ENCODE peak calls at places on chromosomes 13 and 19, in six cellular contexts. N is HepG2, B is GM12878, E is SK-N-SH, O is HCT116, W is H1. A is an unnamed sample.

GRCh38 chr19:54430306-54431254 is 15.3 kb downstream of the TTYH1 start:
- DNase-seq in N (no peak), W (peak), O (peak), B (no peak), E (peak), A (no peak)

GRCh38 chr13:112251930-112252585 is 124.1 kb upstream of the SPACA7 start:
- DNase-seq in B (no peak), W (peak), E (no peak), O (no peak), N (no peak), A (no peak)

GRCh38 chr19:18594824-18595373 is 6.3 kb downstream of the REX1BD start:
- DNase-seq in E (peak), W (peak), O (no peak), N (no peak), B (no peak), A (no peak)

GRCh38 chr19:17803264-17803896 is 8.4 kb downstream of the B3GNT3 start:
- DNase-seq in B (no peak), N (no peak), O (no peak), W (no peak), E (no peak), A (no peak)

GRCh38 chr13:48334534-48335127 is 31.1 kb downstream of the RB1 start:
- DNase-seq in E (peak), B (peak), W (no peak), O (peak), N (peak), A (no peak)

GRCh38 chr19:10335149-10336053 is 2.1 kb upstream of the RAVER1 start:
- DNase-seq in E (no peak), N (no peak), B (no peak), W (peak), O (no peak), A (no peak)

GRCh38 chr19:51751655-51752054 is at the start of gene FPR1:
- DNase-seq in E (no peak), B (no peak), W (no peak), N (no peak), O (peak), A (no peak)

GRCh38 chr13:30388401-30389283 is 33.7 kb upstream of the UBE2L5 start:
- DNase-seq in N (no peak), W (no peak), B (no peak), O (no peak), E (no peak), A (no peak)

GRCh38 chr19:4368128-4368820 is 24.9 kb downstream of the MPND start:
- DNase-seq in W (peak), N (no peak), O (no peak), E (no peak), B (no peak), A (no peak)

GRCh38 chr19:871446-872265 is 12.2 kb downstream of the CFD start:
- DNase-seq in O (no peak), E (peak), B (no peak), W (peak), N (peak), A (no peak)

GRCh38 chr19:15779756-15780476 is 7.5 kb upstream of the OR10H5 start:
- DNase-seq in E (no peak), B (no peak), O (no peak), N (peak), W (no peak), A (peak)

GRCh38 chr13:86601351-86601750 is 802.1 kb upstream of the SLITRK6 start:
- DNase-seq in B (no peak), O (no peak), W (no peak), N (no peak), E (no peak), A (no peak)

GRCh38 chr13:37944476-37945442 is 75.2 kb upstream of the TRPC4 start:
- DNase-seq in O (no peak), B (no peak), W (no peak), E (no peak), N (no peak), A (no peak)

DNA sequence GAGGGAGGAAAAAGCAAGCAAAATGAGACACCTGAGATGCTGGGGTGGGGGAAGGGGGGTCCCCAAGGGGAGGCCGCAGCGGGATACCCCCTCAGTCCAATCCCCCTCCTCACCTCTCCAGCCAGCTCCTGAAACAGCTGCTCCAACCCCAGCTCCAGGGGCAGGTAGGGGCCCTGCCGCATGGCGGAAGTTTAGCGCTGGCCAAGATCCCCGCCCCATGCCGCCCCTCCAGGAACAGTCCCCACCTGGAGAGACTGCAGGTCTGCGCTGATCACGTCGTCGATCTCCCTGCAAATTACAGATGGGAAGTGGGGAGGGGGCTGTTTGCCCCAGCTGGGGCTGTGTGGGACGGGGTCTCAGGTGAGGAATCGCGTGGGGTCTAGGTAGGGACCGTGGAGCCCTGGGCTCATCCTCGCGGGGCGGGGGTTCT is 9.0 kb downstream of the CAPN12 start:
- DNase-seq in O (no peak), N (no peak), W (peak), E (peak), B (no peak), A (no peak)
- H3K9ac ChIP-seq in O (peak), N (no peak), W (no peak), E (no peak), B (peak), A (peak)

DNA sequence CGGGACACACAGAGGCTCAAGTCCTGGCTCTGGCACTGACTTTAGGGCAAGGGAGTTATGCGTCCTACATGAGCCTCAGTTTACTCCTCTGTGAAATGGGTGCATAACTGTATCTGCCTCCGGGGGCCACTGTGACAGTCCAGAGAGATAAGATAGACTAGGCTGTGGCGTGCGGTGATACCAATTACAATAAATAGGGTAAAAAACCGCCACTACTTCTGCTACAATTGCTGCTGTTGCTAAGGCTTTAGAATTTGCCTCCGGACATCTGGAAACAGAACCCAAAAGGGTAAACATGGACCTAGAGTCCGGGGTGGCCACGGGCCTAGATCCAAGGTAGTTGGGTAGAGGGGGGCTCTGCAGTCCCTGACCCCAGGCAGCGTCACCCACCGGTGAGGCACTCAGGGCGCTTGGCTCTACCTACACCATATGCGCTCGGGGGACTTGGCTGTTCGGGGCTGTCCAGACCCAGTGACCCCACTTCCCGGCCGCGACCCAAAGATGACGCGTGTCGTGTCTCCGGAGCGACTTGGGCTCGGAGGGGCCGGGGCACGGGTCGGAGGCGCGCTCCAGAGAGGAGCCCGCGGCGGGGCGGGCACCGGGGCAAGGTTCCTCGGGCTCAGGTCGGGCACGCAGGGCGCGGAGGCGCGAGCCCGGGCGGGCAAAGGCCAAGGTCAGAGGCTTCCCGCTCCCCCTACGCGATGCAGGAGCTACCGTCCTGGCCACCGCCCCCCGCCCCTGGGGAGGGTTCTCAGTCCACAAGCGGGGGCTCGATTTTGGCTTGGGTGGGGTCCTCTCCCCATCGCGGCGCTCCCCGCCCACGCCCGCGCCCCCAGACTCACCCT is 1.0 kb downstream of the INSR start:
- DNase-seq in E (peak), B (no peak), W (peak), N (peak), O (no peak), A (no peak)
- TF ChIP-seq YY1 in E (no peak), B (peak), W (no peak), N (no peak), O (no peak), A (no peak)

GRCh38 chr19:2600914-2601870 is 101.3 kb downstream of the GNG7 start:
- DNase-seq in O (no peak), N (no peak), E (no peak), W (no peak), B (no peak), A (no peak)

GRCh38 chr19:2607712-2608601 is 94.5 kb downstream of the GNG7 start:
- DNase-seq in B (peak), O (no peak), N (no peak), W (no peak), E (no peak), A (no peak)

GRCh38 chr19:2604747-2605329 is 97.7 kb downstream of the GNG7 start:
- DNase-seq in W (no peak), E (no peak), N (no peak), B (no peak), O (no peak), A (no peak)

GRCh38 chr19:2603320-2603719 is 99.2 kb downstream of the GNG7 start:
- DNase-seq in O (no peak), E (no peak), W (no peak), N (no peak), B (no peak), A (peak)

GRCh38 chr19:2602391-2603181 is 99.9 kb downstream of the GNG7 start:
- DNase-seq in W (peak), B (no peak), E (peak), N (no peak), O (no peak), A (peak)
- H3K9ac ChIP-seq in W (no peak), B (no peak), E (peak), N (no peak), O (no peak), A (peak)

DNA sequence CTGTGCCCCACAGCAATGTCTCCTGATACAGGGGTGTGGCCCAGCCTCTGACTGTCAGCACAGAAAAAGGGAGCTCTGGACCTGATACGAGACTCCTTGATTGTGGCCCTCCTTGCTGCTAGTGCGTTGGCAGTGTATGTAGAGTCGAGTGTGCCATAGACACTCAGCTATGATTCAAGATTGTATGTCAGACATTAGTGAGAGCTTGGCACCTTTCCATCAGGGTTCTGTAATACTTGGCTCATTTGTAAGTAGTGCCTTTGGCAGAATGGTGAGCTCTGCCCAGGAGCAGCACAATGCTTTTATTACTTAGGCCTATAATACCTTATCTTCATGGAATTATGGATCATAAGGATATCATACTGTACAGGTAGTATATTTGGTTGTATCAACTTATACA is 83.4 kb downstream of the ATP8A2 start:
- DNase-seq in N (no peak), B (no peak), O (no peak), W (no peak), E (no peak), A (no peak)
- TF ChIP-seq YY1 in N (no peak), B (no peak), O (no peak), W (no peak), E (no peak), A (no peak)

GRCh38 chr19:35712910-35713845 is 4.6 kb upstream of the KMT2B start:
- DNase-seq in N (no peak), W (peak), E (no peak), B (peak), O (no peak), A (no peak)
- H3K9ac ChIP-seq in N (no peak), W (no peak), E (no peak), B (peak), O (no peak), A (no peak)

DNA sequence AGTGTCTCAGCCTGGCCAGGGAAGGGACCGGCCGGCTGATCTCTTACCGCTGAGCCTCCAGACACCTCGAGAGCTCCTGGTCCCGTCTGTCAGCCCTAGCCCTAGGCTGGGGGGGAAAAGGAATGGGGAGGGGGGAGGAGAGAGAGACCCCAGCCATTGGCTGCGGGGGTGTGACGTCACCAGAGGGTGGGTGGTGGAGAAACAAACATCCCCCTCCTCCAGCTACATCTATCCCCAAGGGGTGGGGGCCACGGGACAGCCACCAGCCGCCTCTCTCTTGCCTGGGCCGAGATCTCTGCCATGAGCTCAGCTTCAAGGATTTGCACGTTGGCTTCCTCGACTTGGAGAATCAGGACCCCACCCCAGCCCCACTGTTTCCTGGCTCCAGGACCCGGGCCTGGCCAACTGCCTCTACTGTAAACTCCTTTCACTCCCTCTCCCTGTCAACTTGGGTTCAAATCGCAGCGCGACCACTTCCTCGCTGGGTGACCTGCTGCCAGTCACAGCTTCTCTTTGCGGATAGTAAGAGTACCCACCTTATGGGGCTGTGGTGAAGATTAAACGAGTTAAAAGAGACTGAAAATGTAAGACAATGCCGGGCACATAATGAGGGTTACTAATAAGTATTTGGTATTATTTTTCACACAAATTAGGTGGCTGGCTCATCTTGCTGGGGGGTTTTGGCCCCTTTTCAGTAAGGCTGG is at the start of gene PRX:
- DNase-seq in O (no peak), N (no peak), E (peak), W (peak), B (no peak), A (no peak)
- TF ChIP-seq YY1 in O (no peak), N (no peak), E (no peak), W (no peak), B (no peak), A (no peak)

GRCh38 chr19:19595171-19595701 is 23.3 kb downstream of the PBX4 start:
- DNase-seq in O (no peak), N (no peak), E (peak), W (no peak), B (no peak), A (no peak)
- H3K9ac ChIP-seq in O (no peak), N (no peak), E (no peak), W (no peak), B (no peak), A (no peak)

GRCh38 chr19:55486043-55486970 is 1.3 kb downstream of the NAT14 start:
- DNase-seq in E (peak), N (no peak), W (no peak), B (no peak), O (no peak), A (no peak)

GRCh38 chr19:55482967-55483671 is 1.9 kb upstream of the NAT14 start:
- DNase-seq in W (no peak), E (no peak), B (no peak), O (no peak), N (no peak), A (no peak)

GRCh38 chr19:55485439-55486011 is 537 bp downstream of the NAT14 start:
- DNase-seq in W (peak), E (no peak), N (no peak), B (no peak), O (no peak), A (no peak)

GRCh38 chr19:55483681-55484361 is 1.2 kb upstream of the NAT14 start:
- DNase-seq in E (no peak), O (no peak), B (no peak), W (peak), N (no peak), A (no peak)

GRCh38 chr19:55484571-55485438 is at the start of gene NAT14:
- DNase-seq in B (no peak), N (peak), E (peak), W (peak), O (no peak), A (peak)
- TF ChIP-seq YY1 in B (peak), N (no peak), E (no peak), W (no peak), O (no peak), A (no peak)

A was measured in NT2/D1.